ENCODE peak calls at places on chromosome 4, in eight cellular contexts. K is GM23338, M is NT2/D1, P is Caco-2, Y is tibial nerve, V is fibroblast of lung, N is upper lobe of right lung, G is lower lobe of right lung. Z is an unnamed sample. For H3K4me1, the result is how much of the 10 kb centered on the place peaks cover.

GRCh38 chr4:82017680-82018079 is 356.1 kb downstream of the HNRNPD start:
- DNase-seq in K (peak), M (no peak), P (peak), Y (no peak), V (peak), N (no peak), G (no peak), Z (no peak)

GRCh38 chr4:8306511-8307021 is 37.0 kb downstream of the HTRA3 start:
- DNase-seq in K (peak), M (no peak), P (no peak), Y (no peak), V (no peak), N (peak), G (peak), Z (no peak)

GRCh38 chr4:40283413-40283812 is 51.7 kb upstream of the CHRNA9 start:
- DNase-seq in K (peak), M (no peak), P (no peak), Y (no peak), V (no peak), N (no peak), G (no peak), Z (no peak)

GRCh38 chr4:77500801-77501200 is 104.8 kb upstream of the CXCL13 start:
- DNase-seq in K (no peak), M (no peak), P (no peak), Y (no peak), V (no peak), N (no peak), G (no peak), Z (no peak)

GRCh38 chr4:3301450-3302163 is 8.8 kb downstream of the RGS12 start:
- DNase-seq in K (no peak), M (no peak), P (no peak), Y (no peak), V (no peak), N (no peak), G (no peak), Z (no peak)

GRCh38 chr4:76620723-76621463 is 185.9 kb downstream of the SHROOM3 start:
- DNase-seq in K (no peak), M (no peak), P (no peak), Y (no peak), V (no peak), N (no peak), G (no peak), Z (no peak)

GRCh38 chr4:110075891-110076290 is 122.5 kb downstream of the ELOVL6 start:
- DNase-seq in K (no peak), M (no peak), P (no peak), Y (no peak), V (no peak), N (no peak), G (no peak), Z (no peak)

GRCh38 chr4:25308761-25309160 is 3.8 kb upstream of the ZCCHC4 start:
- DNase-seq in K (no peak), M (no peak), P (no peak), Y (no peak), V (no peak), N (no peak), G (no peak), Z (no peak)

GRCh38 chr4:26356067-26356466 is 35.3 kb downstream of the RBPJ start:
- DNase-seq in K (peak), M (no peak), P (no peak), Y (no peak), V (no peak), N (no peak), G (no peak), Z (no peak)

GRCh38 chr4:8507251-8507570 is 66.6 kb downstream of the TRMT44 start:
- DNase-seq in K (no peak), M (no peak), P (no peak), Y (no peak), V (no peak), N (no peak), G (no peak), Z (no peak)

GRCh38 chr4:149031399-149031798 is 589.2 kb upstream of the NR3C2 start:
- DNase-seq in K (peak), M (no peak), P (peak), Y (no peak), V (peak), N (no peak), G (no peak), Z (no peak)

GRCh38 chr4:146407669-146408084 is 114.1 kb downstream of the SLC10A7 start:
- DNase-seq in K (no peak), M (no peak), P (no peak), Y (no peak), V (peak), N (no peak), G (no peak), Z (no peak)

GRCh38 chr4:10554694-10555093 is 97.5 kb upstream of the ZNF518B start:
- DNase-seq in K (peak), M (peak), P (peak), Y (peak), V (peak), N (no peak), G (no peak), Z (no peak)

GRCh38 chr4:56909083-56909981 is 1.6 kb downstream of the REST start:
- DNase-seq in K (peak), M (no peak), P (no peak), Y (peak), V (peak), N (no peak), G (peak), Z (peak)

GRCh38 chr4:100977746-100978397 is 369.5 kb downstream of the PPP3CA start:
- DNase-seq in K (no peak), M (no peak), P (no peak), Y (no peak), V (no peak), N (no peak), G (no peak), Z (no peak)

GRCh38 chr4:123345132-123345923 is 51.3 kb upstream of the SPRY1 start:
- DNase-seq in K (no peak), M (no peak), P (no peak), Y (no peak), V (no peak), N (no peak), G (no peak), Z (no peak)

GRCh38 chr4:189804884-189805283 is 135.8 kb upstream of the FRG1 start:
- DNase-seq in K (no peak), M (no peak), P (no peak), Y (no peak), V (no peak), N (no peak), G (no peak), Z (no peak)

GRCh38 chr4:103150677-103151076 is 47.5 kb downstream of the CENPE start:
- DNase-seq in K (no peak), M (no peak), P (no peak), Y (no peak), V (no peak), N (no peak), G (no peak), Z (no peak)

GRCh38 chr4:98838977-98839618 is 89.8 kb downstream of the EIF4E start:
- DNase-seq in K (no peak), M (no peak), P (peak), Y (no peak), V (peak), N (no peak), G (no peak), Z (no peak)

GRCh38 chr4:158239196-158239595 is 28.9 kb downstream of the TMEM144 start:
- DNase-seq in K (no peak), M (no peak), P (no peak), Y (no peak), V (no peak), N (no peak), G (no peak), Z (no peak)

GRCh38 chr4:2829933-2830451 is 13.7 kb upstream of the ADD1 start:
- DNase-seq in K (no peak), M (no peak), P (no peak), Y (no peak), V (no peak), N (no peak), G (peak), Z (no peak)

GRCh38 chr4:145883173-145883572 is 55.5 kb downstream of the ZNF827 start:
- DNase-seq in K (no peak), M (no peak), P (no peak), Y (no peak), V (no peak), N (no peak), G (no peak), Z (no peak)

GRCh38 chr4:155568641-155569040 is 98.0 kb upstream of the GUCY1A1 start:
- DNase-seq in K (no peak), M (no peak), P (no peak), Y (no peak), V (no peak), N (no peak), G (no peak), Z (no peak)

GRCh38 chr4:94892051-94892450 is 134.3 kb downstream of the BMPR1B start:
- DNase-seq in K (no peak), M (no peak), P (no peak), Y (no peak), V (no peak), N (no peak), G (no peak), Z (no peak)

GRCh38 chr4:19386786-19387185 is 864.9 kb upstream of the SLIT2 start:
- DNase-seq in K (no peak), M (no peak), P (no peak), Y (no peak), V (no peak), N (no peak), G (no peak), Z (no peak)

GRCh38 chr4:140176735-140177134 is 22.8 kb upstream of the MAML3 start:
- DNase-seq in K (no peak), M (no peak), P (no peak), Y (no peak), V (peak), N (no peak), G (no peak), Z (no peak)

GRCh38 chr4:88226143-88226542 is 58.2 kb downstream of the PPM1K start:
- DNase-seq in K (no peak), M (no peak), P (no peak), Y (no peak), V (no peak), N (no peak), G (no peak), Z (no peak)

GRCh38 chr4:25861951-25862410 is 807 bp downstream of the SEL1L3 start:
- DNase-seq in K (peak), M (no peak), P (peak), Y (no peak), V (peak), N (no peak), G (peak), Z (no peak)

GRCh38 chr4:114193625-114194399 is 214.4 kb upstream of the ARSJ start:
- DNase-seq in K (no peak), M (no peak), P (no peak), Y (no peak), V (peak), N (no peak), G (no peak), Z (no peak)

GRCh38 chr4:99383833-99384392 is 31.4 kb upstream of the ADH1C start:
- DNase-seq in K (no peak), M (no peak), P (no peak), Y (peak), V (peak), N (no peak), G (no peak), Z (no peak)

GRCh38 chr4:82948647-82949204 is 48.2 kb downstream of the THAP9 start:
- DNase-seq in K (no peak), M (no peak), P (no peak), Y (no peak), V (peak), N (no peak), G (no peak), Z (no peak)

GRCh38 chr4:74157116-74157742 is 689 bp upstream of the MTHFD2L start:
- DNase-seq in K (no peak), M (no peak), P (no peak), Y (no peak), V (peak), N (no peak), G (no peak), Z (no peak)

GRCh38 chr4:138235419-138235952 is 6.7 kb downstream of the SLC7A11 start:
- DNase-seq in K (no peak), M (no peak), P (no peak), Y (no peak), V (peak), N (no peak), G (no peak), Z (no peak)

GRCh38 chr4:140661550-140661949 is 92.8 kb upstream of the UCP1 start:
- DNase-seq in K (no peak), M (no peak), P (no peak), Y (no peak), V (no peak), N (no peak), G (no peak), Z (no peak)

GRCh38 chr4:776743-777441 is 49.0 kb downstream of the CPLX1 start:
- DNase-seq in K (no peak), M (no peak), P (no peak), Y (no peak), V (no peak), N (no peak), G (peak), Z (no peak)
- H3K4me1 ChIP-seq in K (under half), M (under half), P (under half), Y (under half), V (under half), N (under half), G (under half), Z (under half)

GRCh38 chr4:152659806-152660205 is 20.0 kb downstream of the TMEM154 start:
- DNase-seq in K (no peak), M (no peak), P (no peak), Y (no peak), V (no peak), N (no peak), G (no peak), Z (no peak)
- H3K4me1 ChIP-seq in K (under half), M (under half), P (under half), Y (under half), V (under half), N (under half), G (under half), Z (under half)

DNA sequence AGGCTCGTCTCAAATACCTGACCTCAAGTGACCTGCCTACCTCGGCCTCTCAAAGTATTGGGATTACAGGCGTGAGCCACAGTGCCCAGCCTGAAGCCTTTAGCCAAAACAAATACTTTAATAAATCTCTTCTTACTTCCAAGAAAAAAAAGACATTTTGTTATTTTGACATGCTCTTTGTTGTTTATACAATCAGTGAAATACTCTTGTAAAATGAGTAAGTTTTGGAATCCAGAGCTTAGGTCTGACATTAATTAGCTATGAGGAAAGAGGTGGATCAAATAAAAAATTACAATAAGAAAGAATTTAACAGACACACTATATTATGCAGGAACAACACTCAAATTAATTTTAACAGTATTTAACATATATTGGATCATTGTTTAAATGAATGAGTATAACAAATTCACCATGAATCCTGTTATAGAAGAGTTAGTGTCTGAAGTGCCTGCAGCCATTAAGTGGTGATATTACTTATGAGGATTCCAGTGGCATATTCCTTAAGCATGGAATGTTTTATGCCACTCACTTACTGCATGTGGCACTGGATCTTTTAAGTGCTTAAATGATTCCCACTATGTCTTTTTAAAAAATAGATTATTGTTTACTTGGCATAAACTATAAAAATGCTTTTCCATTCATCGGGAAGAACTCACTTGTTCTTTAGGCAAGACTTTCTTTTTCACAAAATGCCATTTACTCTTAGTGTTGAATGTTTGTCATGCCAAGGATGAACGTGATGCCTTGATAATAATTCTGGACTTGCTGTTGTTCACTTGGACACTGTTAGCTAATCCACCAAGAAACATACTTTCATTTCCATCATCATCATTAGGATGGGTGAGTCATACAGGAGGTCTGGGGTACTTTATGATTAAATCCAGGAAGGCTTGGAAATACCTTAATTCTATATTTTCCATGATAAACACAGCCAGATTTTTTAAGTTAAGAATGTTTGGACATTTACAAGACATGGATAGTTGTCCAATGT is 260.3 kb upstream of the GIMD1 start:
- DNase-seq in K (no peak), M (no peak), P (no peak), Y (no peak), V (no peak), N (no peak), G (no peak), Z (no peak)
- H3K4me1 ChIP-seq in K (under half), M (under half), P (under half), Y (under half), V (under half), N (under half), G (under half), Z (under half)

GRCh38 chr4:186642998-186643397 is 80.7 kb downstream of the FAT1 start:
- DNase-seq in K (no peak), M (no peak), P (no peak), Y (no peak), V (no peak), N (no peak), G (no peak), Z (no peak)
- H3K4me1 ChIP-seq in K (under half), M (under half), P (under half), Y (under half), V (under half), N (under half), G (under half), Z (under half)

DNA sequence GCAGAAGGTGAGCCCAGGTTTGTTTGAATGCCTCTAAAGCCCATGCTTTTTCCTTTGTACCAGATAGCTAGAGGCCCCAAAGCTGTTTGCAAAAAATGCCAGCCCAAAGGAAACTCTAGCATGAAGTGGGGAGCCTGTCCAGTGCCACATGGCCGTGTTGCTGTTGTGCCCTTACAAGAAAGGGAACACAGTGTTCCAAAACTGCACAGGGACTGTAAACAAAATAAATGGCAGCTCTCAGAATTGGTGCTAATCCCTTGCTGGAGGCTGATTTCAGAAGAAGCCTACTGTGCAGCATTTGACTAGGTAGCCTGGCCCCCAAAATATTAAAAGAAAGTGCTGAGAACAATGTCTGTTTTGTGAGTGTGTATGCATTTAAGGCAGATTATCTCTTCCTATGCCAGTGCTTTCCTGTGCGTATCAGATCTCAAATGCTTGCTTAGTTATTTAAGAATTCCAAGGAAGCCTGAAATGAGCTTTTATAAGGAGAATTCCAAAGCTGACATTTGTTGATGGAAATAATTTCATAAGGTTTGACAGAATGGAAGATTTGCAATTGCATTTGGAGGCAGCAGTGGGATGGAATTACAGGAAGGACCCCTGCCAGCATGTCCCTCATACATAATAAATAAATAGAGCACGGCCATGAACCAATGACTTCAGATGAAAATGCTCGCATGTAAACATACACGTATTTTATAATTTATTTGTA is 115.7 kb downstream of the IRF2 start:
- DNase-seq in K (no peak), M (no peak), P (no peak), Y (no peak), V (no peak), N (no peak), G (no peak), Z (no peak)
- H3K4me1 ChIP-seq in K (under half), M (under half), P (under half), Y (under half), V (under half), N (under half), G (under half), Z (under half)

DNA sequence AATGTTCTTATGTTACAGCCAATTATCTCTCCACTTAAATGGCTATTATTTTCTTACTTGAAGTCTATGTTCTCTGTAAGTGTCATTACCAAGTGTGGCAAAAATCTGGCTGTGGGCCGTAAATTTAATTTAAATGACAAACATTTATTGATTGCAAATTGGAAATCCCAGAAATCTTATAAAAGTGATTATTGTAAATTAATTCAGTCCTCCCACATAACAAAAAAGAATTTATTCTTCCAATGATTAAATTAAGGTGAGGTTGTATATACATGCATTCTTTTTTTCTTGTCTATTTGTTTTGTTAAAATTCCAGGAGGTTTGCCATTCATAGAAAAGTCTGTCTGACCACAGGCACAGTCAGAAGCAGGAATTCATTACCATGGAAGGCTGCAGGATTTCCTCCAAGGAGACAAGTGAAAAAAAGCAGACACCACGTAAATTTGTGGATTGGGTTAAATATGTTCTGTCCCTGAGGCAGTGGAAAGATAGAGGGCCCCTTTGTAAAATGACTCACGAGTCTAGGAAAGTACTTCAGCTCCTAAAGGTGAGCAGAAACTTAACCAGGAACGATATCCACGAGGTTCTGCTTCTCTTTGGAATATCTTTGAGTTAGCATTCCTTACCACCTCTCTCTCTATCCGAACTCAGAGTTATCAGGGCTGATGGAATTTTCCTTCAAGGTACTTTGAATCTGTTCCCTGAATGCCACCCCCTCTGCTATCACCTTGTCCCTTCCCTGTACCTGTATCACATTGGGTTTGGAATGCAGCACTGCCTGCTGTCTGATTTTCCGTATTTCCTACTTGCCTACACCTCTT is 10.7 kb downstream of the PPARGC1A start:
- DNase-seq in K (peak), M (no peak), P (no peak), Y (no peak), V (no peak), N (no peak), G (no peak), Z (no peak)
- H3K4me1 ChIP-seq in K (under half), M (under half), P (under half), Y (under half), V (under half), N (under half), G (under half), Z (under half)

DNA sequence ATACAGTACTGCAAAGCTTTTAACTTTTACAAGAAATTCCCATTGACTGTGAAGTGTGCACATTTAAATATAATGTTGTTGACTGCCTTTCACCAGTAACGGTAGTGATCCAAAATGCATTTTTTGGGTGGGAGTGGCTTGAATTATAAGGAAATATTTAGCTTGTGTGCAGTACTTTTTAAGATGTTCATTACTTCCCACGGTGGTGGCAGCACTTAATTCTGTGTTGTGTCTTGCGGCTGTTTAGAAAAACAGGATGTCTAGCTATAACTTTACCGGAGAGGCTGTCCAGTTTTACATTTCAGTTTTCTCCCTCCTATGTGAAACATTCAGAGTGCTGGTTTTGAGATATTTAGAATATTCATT is 1.7 kb downstream of the TMEM131L start:
- DNase-seq in K (no peak), M (no peak), P (no peak), Y (no peak), V (peak), N (no peak), G (no peak), Z (no peak)
- H3K4me1 ChIP-seq in K (under half), M (under half), P (under half), Y (under half), V (under half), N (under half), G (half or more), Z (under half)

Z was measured in effector memory CD4-positive, alpha-beta T cell.